ENCODE peak calls at places on chromosome 18, in seven cellular contexts. C is CD8-positive, alpha-beta memory T cell; K is sigmoid colon; D is WERI-Rb-1; W is GM23248; O is thoracic aorta; Q is dorsolateral prefrontal cortex. Z is an unnamed sample.

GRCh38 chr18:22314406-22314805 is 103.3 kb downstream of the CTAGE1 start:
- DNase-seq in C (no peak), K (no peak), D (no peak), W (peak), O (no peak), Q (no peak), Z (peak)

GRCh38 chr18:51234117-51235010 is 36.9 kb upstream of the MEX3C start:
- DNase-seq in C (no peak), K (no peak), D (no peak), W (peak), O (no peak), Q (no peak), Z (no peak)

GRCh38 chr18:54736981-54737380 is 91.3 kb upstream of the RAB27B start:
- DNase-seq in C (no peak), K (no peak), D (no peak), W (no peak), O (no peak), Q (no peak), Z (no peak)

GRCh38 chr18:12048827-12049175 is 44.8 kb upstream of the ANKRD62 start:
- DNase-seq in C (no peak), K (no peak), D (no peak), W (peak), O (no peak), Q (no peak), Z (no peak)

GRCh38 chr18:33152376-33152775 is 288.1 kb downstream of the CCDC178 start:
- DNase-seq in C (no peak), K (no peak), D (no peak), W (no peak), O (no peak), Q (no peak), Z (no peak)

GRCh38 chr18:23626451-23627279 is 36.0 kb downstream of the ANKRD29 start:
- DNase-seq in C (no peak), K (no peak), D (no peak), W (peak), O (no peak), Q (no peak), Z (no peak)

GRCh38 chr18:48990497-48991298 is 39.9 kb upstream of the SMAD7 start:
- DNase-seq in C (no peak), K (no peak), D (no peak), W (peak), O (peak), Q (no peak), Z (no peak)

GRCh38 chr18:7902399-7902839 is 335.3 kb downstream of the PTPRM start:
- DNase-seq in C (no peak), K (peak), D (no peak), W (peak), O (no peak), Q (no peak), Z (peak)

GRCh38 chr18:57466745-57467144 is 31.6 kb downstream of the ONECUT2 start:
- DNase-seq in C (no peak), K (no peak), D (no peak), W (no peak), O (no peak), Q (no peak), Z (no peak)

GRCh38 chr18:39841133-39842041 is 2113.6 kb upstream of the PIK3C3 start:
- DNase-seq in C (no peak), K (peak), D (peak), W (peak), O (no peak), Q (peak), Z (peak)

GRCh38 chr18:22136395-22136794 is 33.0 kb upstream of the GATA6 start:
- DNase-seq in C (no peak), K (no peak), D (no peak), W (peak), O (no peak), Q (no peak), Z (no peak)

GRCh38 chr18:48535956-48536355 is 2.9 kb upstream of the CTIF start:
- DNase-seq in C (no peak), K (no peak), D (no peak), W (no peak), O (no peak), Q (no peak), Z (no peak)

GRCh38 chr18:38421016-38421415 is 855.4 kb upstream of the CELF4 start:
- DNase-seq in C (no peak), K (no peak), D (no peak), W (no peak), O (no peak), Q (no peak), Z (no peak)

GRCh38 chr18:62781893-62782292 is 66.6 kb downstream of the PHLPP1 start:
- DNase-seq in C (no peak), K (peak), D (no peak), W (peak), O (no peak), Q (no peak), Z (peak)
- H3K27ac ChIP-seq in C (no peak), K (peak), D (no peak), W (peak), O (no peak), Q (peak), Z (peak)

DNA sequence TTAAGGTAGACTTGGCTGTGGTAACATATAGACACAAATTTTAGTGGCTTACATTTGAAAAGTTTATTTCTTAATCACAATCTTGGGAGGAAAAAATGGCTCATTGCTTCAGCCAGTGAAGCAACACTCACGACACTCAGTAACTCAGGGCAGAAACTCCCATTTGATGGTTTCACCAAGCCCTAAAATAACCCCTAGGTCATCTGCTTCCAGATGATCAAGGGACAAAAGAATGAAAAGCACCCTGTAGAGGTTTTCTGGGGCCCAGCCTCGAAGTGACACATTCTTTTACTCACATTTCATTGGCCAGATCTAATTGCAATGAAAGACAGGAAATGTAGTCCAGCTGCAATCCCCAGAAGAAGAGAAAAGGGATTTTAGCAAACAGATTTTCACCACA is 275.9 kb downstream of the TMX3 start:
- DNase-seq in C (no peak), K (no peak), D (no peak), W (peak), O (no peak), Q (no peak), Z (no peak)
- H3K27ac ChIP-seq in C (no peak), K (peak), D (no peak), W (peak), O (no peak), Q (no peak), Z (no peak)

DNA sequence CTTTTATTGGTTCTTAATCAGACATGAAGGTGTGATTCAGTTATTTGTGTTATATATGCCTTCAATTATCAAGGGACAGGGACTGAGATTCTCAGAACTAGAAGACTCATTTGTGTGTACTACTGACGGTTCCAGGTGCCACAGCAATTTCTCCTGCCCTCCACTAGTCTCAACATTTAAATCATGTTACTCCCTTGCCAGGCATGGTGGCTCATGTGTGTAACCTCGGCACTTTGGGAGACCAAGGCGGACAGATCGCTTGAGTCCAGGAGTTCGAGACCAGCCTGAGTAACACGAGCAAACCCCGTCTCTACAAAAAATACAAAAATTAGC is 1.1 kb downstream of the CNDP2 start:
- DNase-seq in C (no peak), K (no peak), D (no peak), W (peak), O (no peak), Q (no peak), Z (no peak)
- H3K27ac ChIP-seq in C (peak), K (peak), D (no peak), W (peak), O (peak), Q (peak), Z (peak)

GRCh38 chr18:13374468-13375301 is 156.1 kb downstream of the LDLRAD4 start:
- DNase-seq in C (no peak), K (peak), D (no peak), W (no peak), O (no peak), Q (peak), Z (no peak)

GRCh38 chr18:13371689-13372404 is 153.3 kb downstream of the LDLRAD4 start:
- DNase-seq in C (no peak), K (no peak), D (no peak), W (no peak), O (no peak), Q (no peak), Z (no peak)

GRCh38 chr18:13370995-13371625 is 152.6 kb downstream of the LDLRAD4 start:
- DNase-seq in C (no peak), K (peak), D (no peak), W (no peak), O (no peak), Q (no peak), Z (no peak)

GRCh38 chr18:13374096-13374467 is 155.5 kb downstream of the LDLRAD4 start:
- DNase-seq in C (no peak), K (peak), D (no peak), W (no peak), O (no peak), Q (no peak), Z (no peak)

DNA sequence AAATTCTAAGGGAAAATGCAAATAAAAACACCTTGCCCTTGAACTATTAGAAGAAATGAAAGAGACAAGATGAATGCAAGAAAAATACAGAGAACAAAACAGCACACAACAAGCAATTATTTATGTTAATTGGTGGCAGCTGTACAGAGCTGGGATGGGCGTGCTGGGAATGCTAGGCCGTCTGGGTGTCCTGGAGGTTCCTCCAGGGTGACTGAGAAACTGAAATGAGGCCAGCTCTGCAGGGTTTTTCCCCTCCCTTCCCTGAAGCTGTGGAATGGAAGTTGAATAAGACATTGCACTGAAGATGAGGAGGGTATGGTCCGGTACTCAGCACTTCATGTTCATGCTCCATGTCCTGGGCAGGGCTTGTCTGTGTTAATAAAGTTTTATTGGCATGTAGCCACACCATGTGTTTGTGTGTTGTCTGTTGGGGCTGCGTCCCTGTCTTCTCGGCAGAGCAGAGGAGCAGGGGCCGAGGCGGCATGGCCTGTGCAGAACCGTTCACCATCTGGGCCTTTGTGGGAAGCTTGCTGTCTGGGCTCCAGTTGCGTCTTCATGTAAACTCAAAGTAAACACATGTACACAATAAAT is 153.9 kb downstream of the LDLRAD4 start:
- DNase-seq in C (no peak), K (peak), D (no peak), W (peak), O (no peak), Q (no peak), Z (no peak)
- H3K27ac ChIP-seq in C (no peak), K (no peak), D (no peak), W (no peak), O (no peak), Q (peak), Z (no peak)

Z was measured in psoas muscle.